ENCODE peak calls at places on chromosome 3, in eight cellular contexts. K, V, I, O, T, B, U and Z are unnamed samples.

GRCh38 chr3:187955076-187955952 is 198.6 kb upstream of the LPP start:
- DNase-seq in K (no peak), V (peak; percentile 91), I (peak; percentile 38), O (peak; percentile 22), T (peak; percentile 31), B (no peak), U (peak; percentile 98), Z (no peak)

GRCh38 chr3:111859061-111859973 is at the start of gene PHLDB2:
- DNase-seq in K (peak; percentile 80), V (peak; percentile 92), I (peak; percentile 79), O (peak; percentile 56), T (peak; percentile 56), B (peak; percentile 91), U (peak; percentile 97), Z (peak; percentile 82)

GRCh38 chr3:133863865-133864264 is 31.8 kb downstream of the RAB6B start:
- DNase-seq in K (peak; percentile 12), V (no peak), I (no peak), O (no peak), T (no peak), B (no peak), U (no peak), Z (no peak)

GRCh38 chr3:48847586-48848423 is at the start of gene PRKAR2A:
- DNase-seq in K (peak; percentile 96), V (peak; percentile 91), I (peak; percentile 90), O (peak; percentile 87), T (peak; percentile 90), B (peak; percentile 98), U (peak; percentile 66), Z (peak; percentile 88)

GRCh38 chr3:126147932-126148683 is 32.3 kb downstream of the ALDH1L1 start:
- DNase-seq in K (peak; percentile 55), V (no peak), I (peak; percentile 6), O (peak; percentile 12), T (no peak), B (peak; percentile 61), U (no peak), Z (no peak)

GRCh38 chr3:127929818-127930217 is 14.8 kb downstream of the KBTBD12 start:
- DNase-seq in K (no peak), V (no peak), I (no peak), O (no peak), T (no peak), B (no peak), U (peak; percentile 93), Z (no peak)

GRCh38 chr3:69248394-69248793 is 126.0 kb upstream of the LMOD3 start:
- DNase-seq in K (no peak), V (no peak), I (no peak), O (peak; percentile 22), T (no peak), B (no peak), U (no peak), Z (no peak)

GRCh38 chr3:72448858-72449257 is 399.4 kb downstream of the SHQ1 start:
- DNase-seq in K (no peak), V (no peak), I (no peak), O (no peak), T (no peak), B (no peak), U (peak; percentile 44), Z (no peak)

GRCh38 chr3:81765425-81765824 is 4.0 kb upstream of the GBE1 start:
- DNase-seq in K (no peak), V (no peak), I (no peak), O (no peak), T (no peak), B (no peak), U (no peak), Z (no peak)

GRCh38 chr3:55708242-55708641 is 221.1 kb upstream of the WNT5A start:
- DNase-seq in K (no peak), V (no peak), I (no peak), O (no peak), T (no peak), B (no peak), U (no peak), Z (no peak)

GRCh38 chr3:150922611-150923010 is 17.4 kb upstream of the MINDY4B start:
- DNase-seq in K (no peak), V (no peak), I (peak; percentile 22), O (no peak), T (no peak), B (no peak), U (no peak), Z (no peak)

GRCh38 chr3:56836276-56837163 is 34.8 kb upstream of the ARHGEF3 start:
- DNase-seq in K (no peak), V (peak; percentile 21), I (no peak), O (no peak), T (no peak), B (no peak), U (no peak), Z (no peak)

GRCh38 chr3:172034786-172035685 is 4.3 kb upstream of the FNDC3B start:
- DNase-seq in K (no peak), V (peak; percentile 44), I (no peak), O (peak; percentile 62), T (no peak), B (no peak), U (peak; percentile 21), Z (no peak)

GRCh38 chr3:31978553-31978952 is 2.5 kb downstream of the OSBPL10 start:
- DNase-seq in K (no peak), V (no peak), I (no peak), O (no peak), T (no peak), B (no peak), U (peak; percentile 85), Z (no peak)

GRCh38 chr3:114294940-114295480 is 1.2 kb downstream of the TIGIT start:
- DNase-seq in K (no peak), V (no peak), I (no peak), O (no peak), T (no peak), B (no peak), U (no peak), Z (no peak)

GRCh38 chr3:120341658-120342346 is 7.4 kb downstream of the LRRC58 start:
- DNase-seq in K (peak; percentile 40), V (no peak), I (no peak), O (no peak), T (no peak), B (no peak), U (no peak), Z (no peak)

GRCh38 chr3:138114988-138115971 is at the start of gene DZIP1L:
- DNase-seq in K (peak; percentile 86), V (peak; percentile 75), I (peak; percentile 66), O (peak; percentile 36), T (peak; percentile 74), B (peak; percentile 92), U (no peak), Z (peak; percentile 43)

GRCh38 chr3:152321806-152322377 is 53.2 kb downstream of the MBNL1 start:
- DNase-seq in K (no peak), V (no peak), I (no peak), O (no peak), T (no peak), B (no peak), U (peak; percentile 4), Z (no peak)

GRCh38 chr3:152325136-152325535 is 56.4 kb downstream of the MBNL1 start:
- DNase-seq in K (no peak), V (no peak), I (no peak), O (no peak), T (no peak), B (no peak), U (no peak), Z (no peak)

GRCh38 chr3:152323834-152324233 is 55.1 kb downstream of the MBNL1 start:
- DNase-seq in K (no peak), V (no peak), I (no peak), O (no peak), T (no peak), B (no peak), U (peak; percentile 21), Z (no peak)

GRCh38 chr3:152321321-152321720 is 52.6 kb downstream of the MBNL1 start:
- DNase-seq in K (no peak), V (no peak), I (no peak), O (no peak), T (no peak), B (no peak), U (no peak), Z (no peak)

GRCh38 chr3:152322756-152323155 is 54.0 kb downstream of the MBNL1 start:
- DNase-seq in K (no peak), V (peak; percentile 48), I (no peak), O (no peak), T (no peak), B (no peak), U (peak; percentile 33), Z (no peak)
- H3K4me3 ChIP-seq in K (no peak overlapping the region), V (no peak overlapping the region), I (no peak overlapping the region), O (no peak overlapping the region), T (no peak overlapping the region), B (no peak overlapping the region), U (no peak overlapping the region), Z (no peak overlapping the region)

GRCh38 chr3:29514170-29514569 is 233.3 kb downstream of the RBMS3 start:
- DNase-seq in K (no peak), V (peak; percentile 87), I (no peak), O (no peak), T (no peak), B (no peak), U (no peak), Z (no peak)
- H3K4me3 ChIP-seq in K (no peak overlapping the region), V (no peak overlapping the region), I (no peak overlapping the region), O (no peak overlapping the region), T (no peak overlapping the region), B (no peak overlapping the region), U (no peak overlapping the region), Z (no peak overlapping the region)

GRCh38 chr3:195717852-195718476 is 2.8 kb upstream of the MUC20 start:
- DNase-seq in K (no peak), V (no peak), I (no peak), O (no peak), T (no peak), B (no peak), U (no peak), Z (no peak)

GRCh38 chr3:195715583-195716266 is 5.1 kb upstream of the MUC20 start:
- DNase-seq in K (no peak), V (no peak), I (no peak), O (peak; percentile 75), T (no peak), B (no peak), U (peak; percentile 97), Z (no peak)

GRCh38 chr3:195717416-195717815 is 3.4 kb upstream of the MUC20 start:
- DNase-seq in K (no peak), V (no peak), I (no peak), O (no peak), T (no peak), B (no peak), U (no peak), Z (no peak)

GRCh38 chr3:195714380-195715011 is 6.3 kb upstream of the MUC20 start:
- DNase-seq in K (no peak), V (no peak), I (no peak), O (no peak), T (no peak), B (no peak), U (no peak), Z (no peak)

DNA sequence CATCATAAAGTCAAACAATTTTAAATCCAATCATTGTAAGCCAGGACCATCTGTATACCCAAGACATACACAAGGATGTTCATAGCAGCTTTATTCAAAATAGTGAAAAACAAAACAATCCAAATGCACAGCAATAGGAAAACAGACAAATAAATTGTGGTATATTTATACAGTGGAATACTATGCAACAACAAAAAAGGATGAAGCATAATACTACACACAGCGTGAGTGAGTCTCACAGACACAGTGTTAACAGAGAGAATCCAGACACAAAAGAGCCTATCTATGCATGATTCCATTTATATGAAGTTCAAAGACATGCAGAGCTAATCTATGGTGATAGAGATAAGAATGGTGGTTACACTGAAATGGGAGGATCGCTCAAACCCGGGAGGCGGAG is 5.6 kb upstream of the MUC20 start:
- DNase-seq in K (no peak), V (no peak), I (no peak), O (no peak), T (no peak), B (no peak), U (no peak), Z (no peak)
- H3K4me3 ChIP-seq in K (no peak overlapping the region), V (no peak overlapping the region), I (no peak overlapping the region), O (no peak overlapping the region), T (no peak overlapping the region), B (no peak overlapping the region), U (no peak overlapping the region), Z (no peak overlapping the region)

GRCh38 chr3:53846851-53847155 is 435 bp downstream of the IL17RB start:
- DNase-seq in K (no peak), V (no peak), I (no peak), O (no peak), T (no peak), B (no peak), U (no peak), Z (no peak)
- H3K4me3 ChIP-seq in K (peak overlapping the region; percentile 71), V (no peak overlapping the region), I (peak overlapping the region; percentile 24), O (peak overlapping the region; percentile 83), T (no peak overlapping the region), B (no peak overlapping the region), U (no peak overlapping the region), Z (peak overlapping the region; percentile 51)